ENCODE peak calls at places on chromosomes 1 and 21, in nine cellular contexts. Q is psoas muscle; Y is cardiac muscle cell; P is heart left ventricle; V is BE2C; U is lower lobe of right lung; J is CD4-positive, alpha-beta memory T cell; H is tibial nerve; D is iPS DF 6.9. L is an unnamed sample. For H3K27me3, H3K4me1 and H3K9me3, the result is how much of the 10 kb centered on the place peaks cover.

GRCh38 chr21:16187603-16188002 is 457.8 kb downstream of the USP25 start:
- DNase-seq in P (no peak), J (no peak), U (no peak), V (no peak), H (no peak), D (no peak), Y (no peak), Q (no peak), L (no peak)

GRCh38 chr1:155124503-155125463 is 2.9 kb upstream of the EFNA1 start:
- DNase-seq in J (no peak), V (no peak), Q (no peak), Y (peak), D (no peak), H (no peak), U (peak), P (no peak), L (no peak)

GRCh38 chr1:56439610-56440264 is 139.6 kb downstream of the PLPP3 start:
- DNase-seq in U (no peak), P (peak), Q (no peak), D (no peak), H (no peak), V (no peak), J (no peak), Y (no peak), L (no peak)

GRCh38 chr1:229862017-229862774 is 204.8 kb upstream of the GALNT2 start:
- DNase-seq in H (no peak), D (no peak), U (no peak), Q (no peak), V (no peak), P (no peak), J (no peak), Y (peak), L (no peak)

GRCh38 chr1:11703357-11704225 is 12.1 kb downstream of the DRAXIN start:
- DNase-seq in Y (no peak), D (no peak), U (no peak), P (no peak), H (no peak), J (no peak), V (no peak), Q (no peak), L (no peak)

GRCh38 chr21:38954450-38955059 is 148.8 kb downstream of the ETS2 start:
- DNase-seq in Q (no peak), U (no peak), V (no peak), P (peak), D (no peak), H (no peak), J (no peak), Y (no peak), L (no peak)

GRCh38 chr21:24224411-24224810 is 1382.9 kb downstream of the MRPL39 start:
- DNase-seq in H (no peak), J (no peak), Q (no peak), P (no peak), D (no peak), U (no peak), Y (no peak), V (no peak), L (no peak)

GRCh38 chr1:16249838-16250241 is 12.9 kb upstream of the CPLANE2 start:
- DNase-seq in Q (peak), Y (peak), H (peak), V (no peak), D (no peak), J (no peak), P (no peak), U (no peak), L (no peak)

GRCh38 chr1:155135416-155136197 is at the start of gene SLC50A1:
- DNase-seq in P (peak), Q (peak), D (peak), J (peak), H (peak), U (peak), V (peak), Y (peak), L (peak)

GRCh38 chr1:86992790-86993189 is 78.4 kb downstream of the HS2ST1 start:
- DNase-seq in P (no peak), Y (no peak), H (no peak), Q (no peak), J (no peak), V (no peak), U (no peak), D (no peak), L (no peak)

GRCh38 chr1:150132372-150132771 is 17.3 kb upstream of the PLEKHO1 start:
- DNase-seq in Y (no peak), V (no peak), J (no peak), Q (no peak), P (no peak), H (no peak), U (no peak), D (no peak), L (no peak)

GRCh38 chr1:216627252-216627651 is 96.0 kb downstream of the ESRRG start:
- DNase-seq in Q (no peak), J (no peak), D (no peak), H (no peak), V (no peak), Y (no peak), P (no peak), U (no peak), L (no peak)

GRCh38 chr1:110503471-110503870 is 15.5 kb downstream of the KCNA10 start:
- DNase-seq in U (peak), Y (no peak), H (no peak), D (no peak), Q (no peak), P (no peak), V (no peak), J (no peak), L (no peak)

GRCh38 chr1:109307363-109308021 is 681 bp upstream of the MYBPHL start:
- DNase-seq in V (no peak), Q (no peak), U (peak), H (no peak), J (no peak), D (no peak), Y (no peak), P (peak), L (no peak)

GRCh38 chr1:94265931-94266330 is 28.5 kb upstream of the ARHGAP29 start:
- DNase-seq in D (no peak), U (no peak), V (no peak), J (no peak), Q (no peak), H (no peak), Y (no peak), P (no peak), L (no peak)

GRCh38 chr1:1343811-1344421 is 5.3 kb downstream of the DVL1 start:
- DNase-seq in V (no peak), H (no peak), P (no peak), Q (peak), U (no peak), D (no peak), Y (no peak), J (no peak), L (no peak)

GRCh38 chr1:218847966-218848365 is 325.7 kb upstream of the LYPLAL1 start:
- DNase-seq in J (no peak), U (no peak), Y (no peak), D (no peak), Q (no peak), P (no peak), H (no peak), V (no peak), L (no peak)

GRCh38 chr1:17586172-17586963 is 46.9 kb downstream of the ARHGEF10L start:
- DNase-seq in D (no peak), J (no peak), V (no peak), U (no peak), Q (peak), H (no peak), Y (peak), P (no peak), L (no peak)

GRCh38 chr1:108854226-108855019 is 2.5 kb downstream of the AKNAD1 start:
- DNase-seq in J (no peak), P (no peak), Y (no peak), H (no peak), U (no peak), V (no peak), Q (no peak), D (no peak), L (no peak)

GRCh38 chr1:8317647-8318360 is at the start of gene SLC45A1:
- DNase-seq in V (peak), H (peak), J (peak), D (no peak), U (peak), Y (peak), P (peak), Q (peak), L (peak)

GRCh38 chr1:6464514-6464836 is 1.5 kb downstream of the TNFRSF25 start:
- DNase-seq in J (peak), Q (no peak), V (no peak), H (no peak), D (no peak), Y (no peak), P (peak), U (no peak), L (no peak)

GRCh38 chr1:94908190-94908589 is 18.7 kb downstream of the CNN3 start:
- DNase-seq in J (no peak), V (no peak), H (no peak), U (no peak), D (no peak), Q (no peak), P (no peak), Y (no peak), L (no peak)

GRCh38 chr1:224175615-224176014 is 7.4 kb upstream of the DEGS1 start:
- DNase-seq in H (no peak), D (no peak), Q (peak), U (no peak), P (peak), V (peak), Y (peak), J (no peak), L (no peak)

GRCh38 chr1:8397511-8397910 is 79.6 kb downstream of the SLC45A1 start:
- DNase-seq in Q (no peak), J (no peak), D (no peak), P (no peak), U (no peak), H (no peak), V (no peak), Y (peak), L (no peak)

GRCh38 chr1:156114101-156114918 is at the start of gene LMNA:
- DNase-seq in Q (peak), V (peak), J (peak), Y (peak), H (peak), D (no peak), P (peak), U (peak), L (peak)

GRCh38 chr1:39346876-39347275 is 142.4 kb downstream of the MACF1 start:
- DNase-seq in J (no peak), H (no peak), D (no peak), Q (no peak), P (no peak), V (no peak), Y (no peak), U (no peak), L (no peak)

GRCh38 chr21:21682172-21682571 is 684.0 kb downstream of the NCAM2 start:
- DNase-seq in P (no peak), V (no peak), H (no peak), Q (no peak), J (no peak), U (no peak), D (no peak), Y (peak), L (no peak)

GRCh38 chr1:77143529-77144121 is 75.6 kb downstream of the PIGK start:
- DNase-seq in Q (no peak), U (no peak), Y (peak), V (no peak), D (no peak), P (no peak), J (peak), H (no peak), L (no peak)

GRCh38 chr1:194225781-194226180 is 1039.4 kb upstream of the B3GALT2 start:
- DNase-seq in Y (no peak), D (no peak), P (no peak), U (no peak), V (no peak), J (peak), Q (no peak), H (no peak), L (peak)

GRCh38 chr1:240800291-240800690 is 188.3 kb upstream of the GREM2 start:
- DNase-seq in J (no peak), V (no peak), Y (peak), Q (no peak), D (no peak), U (no peak), P (no peak), H (no peak), L (no peak)

GRCh38 chr1:215865060-215865459 is 298.0 kb downstream of the KCTD3 start:
- DNase-seq in D (no peak), Y (no peak), P (no peak), U (no peak), Q (no peak), J (no peak), H (no peak), V (no peak), L (no peak)

GRCh38 chr1:9037476-9038337 is 11.5 kb upstream of the SLC2A7 start:
- DNase-seq in H (no peak), D (no peak), U (peak), Y (no peak), J (no peak), Q (no peak), P (no peak), V (no peak), L (no peak)

GRCh38 chr1:84884671-84885389 is 8.2 kb downstream of the LPAR3 start:
- DNase-seq in H (no peak), J (no peak), P (no peak), Y (peak), U (no peak), D (no peak), Q (no peak), V (no peak), L (no peak)

GRCh38 chr1:160494620-160495019 is 28.4 kb downstream of the SLAMF6 start:
- DNase-seq in J (no peak), P (no peak), Y (peak), V (no peak), H (no peak), U (no peak), D (no peak), Q (no peak), L (no peak)

GRCh38 chr21:32329331-32329730 is 30.7 kb downstream of the MRAP start:
- DNase-seq in D (no peak), Y (peak), H (no peak), P (no peak), J (no peak), V (no peak), U (no peak), Q (peak), L (no peak)

DNA sequence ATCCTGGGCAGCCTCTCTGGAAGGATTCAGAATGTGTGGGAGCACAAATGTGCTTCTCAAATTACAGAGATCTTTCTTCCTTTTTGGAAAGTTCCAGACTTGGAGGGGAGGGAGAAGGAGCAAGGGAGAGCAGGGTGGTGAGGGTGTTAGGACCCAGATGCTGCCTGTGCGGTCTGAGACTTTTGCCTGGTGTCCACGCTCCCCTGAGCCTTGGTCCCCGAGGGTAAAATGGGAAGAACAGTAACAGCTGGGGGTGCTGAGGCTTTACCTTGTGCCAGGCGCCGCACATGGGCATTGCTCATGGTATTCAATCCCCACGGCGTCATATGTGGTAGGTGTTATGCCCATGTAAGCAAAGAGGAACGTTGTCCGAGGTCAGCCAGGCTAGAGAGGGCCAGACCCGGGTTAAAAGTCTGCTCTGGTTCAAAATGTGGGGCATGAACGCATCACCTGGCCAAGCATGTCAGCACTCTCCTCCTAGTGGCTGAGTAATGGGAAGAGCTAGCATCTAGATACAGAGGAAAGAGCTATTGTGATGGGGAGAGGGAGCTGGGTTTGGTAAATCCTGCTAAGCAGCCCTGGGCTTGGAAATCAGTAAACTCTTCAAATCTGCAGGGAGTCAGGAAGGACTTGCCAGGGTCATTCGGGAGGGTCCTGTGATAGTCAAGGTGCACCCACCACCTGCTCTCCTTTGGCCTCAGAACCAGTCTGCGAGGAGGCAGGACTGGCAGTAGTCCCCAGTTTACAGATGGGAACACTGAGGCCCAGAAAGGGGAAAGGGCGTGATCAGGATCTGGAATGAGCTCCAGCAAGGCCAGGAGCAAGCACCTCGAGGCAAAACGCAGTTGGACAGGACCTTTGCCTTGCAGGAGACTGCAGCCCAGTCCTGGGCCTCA is 4.5 kb upstream of the RUNX3 start:
- DNase-seq in Y (no peak), U (no peak), P (no peak), Q (no peak), D (no peak), V (no peak), H (no peak), J (no peak), L (no peak)
- H3K27me3 ChIP-seq in Y (half or more), U (half or more), P (half or more), Q (under half), D (under half), V (under half), H (under half), J (under half), L (under half)

GRCh38 chr21:41931041-41931451 is 22.8 kb downstream of the C2CD2 start:
- DNase-seq in V (no peak), J (no peak), D (no peak), Q (no peak), P (no peak), Y (peak), H (no peak), U (no peak), L (no peak)

GRCh38 chr21:41926807-41927171 is 27.0 kb downstream of the C2CD2 start:
- DNase-seq in J (no peak), P (no peak), Q (no peak), Y (no peak), U (no peak), H (no peak), V (no peak), D (no peak), L (no peak)

GRCh38 chr21:41927727-41928409 is 25.9 kb downstream of the C2CD2 start:
- DNase-seq in Q (no peak), D (no peak), H (no peak), J (no peak), U (no peak), V (no peak), Y (no peak), P (no peak), L (no peak)

GRCh38 chr21:41928621-41929220 is 25.1 kb downstream of the C2CD2 start:
- DNase-seq in P (no peak), U (no peak), J (no peak), D (no peak), Q (no peak), H (no peak), V (no peak), Y (no peak), L (no peak)

GRCh38 chr21:41929248-41929647 is 24.6 kb downstream of the C2CD2 start:
- DNase-seq in Q (no peak), V (no peak), Y (no peak), J (no peak), U (no peak), D (no peak), P (no peak), H (no peak), L (no peak)
- H3K4me1 ChIP-seq in Q (under half), V (under half), Y (under half), J (under half), U (half or more), D (under half), P (half or more), H (half or more), L (under half)

DNA sequence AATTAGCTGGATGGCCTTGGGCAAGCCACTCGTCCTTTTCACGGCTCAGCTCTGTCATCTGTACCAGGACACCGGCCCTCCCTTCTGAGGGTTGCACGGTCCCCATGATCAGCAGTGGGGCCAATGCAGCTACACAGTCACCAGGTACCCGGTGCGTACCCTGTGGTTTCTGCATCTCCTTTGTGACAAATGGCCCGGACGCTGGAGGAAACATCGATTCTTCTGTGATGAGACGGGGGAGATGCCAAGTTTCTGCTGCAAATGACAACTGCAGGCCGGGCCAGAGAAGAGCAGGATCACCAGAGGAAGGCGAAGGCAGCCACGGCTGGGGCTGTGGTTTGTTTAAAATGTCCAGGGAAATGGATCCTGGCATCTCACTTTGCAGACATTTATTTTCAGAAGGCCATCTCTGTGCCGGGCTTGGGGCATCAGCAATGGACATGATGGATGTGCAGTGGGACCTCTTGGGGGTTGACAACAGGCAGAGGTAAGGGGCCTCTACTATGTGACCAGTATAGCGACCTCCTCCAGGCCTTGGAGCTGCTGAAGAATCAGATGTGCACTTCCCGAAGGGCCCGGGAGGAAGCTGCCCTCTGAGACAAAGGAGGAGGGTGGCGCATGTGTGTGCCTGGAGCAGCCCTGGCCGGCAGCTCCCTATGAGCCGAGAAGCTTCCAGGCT is 221.9 kb upstream of the C1orf174 start:
- DNase-seq in J (no peak), V (no peak), Y (no peak), H (no peak), P (no peak), U (no peak), Q (no peak), D (no peak), L (no peak)
- H3K9me3 ChIP-seq in J (under half), V (under half), Y (under half), H (under half), P (under half), U (under half), Q (under half), D (under half), L (under half)

GRCh38 chr1:20390589-20391331 is 95.2 kb downstream of the CAMK2N1 start:
- DNase-seq in Q (no peak), P (no peak), J (no peak), Y (no peak), U (no peak), H (no peak), D (no peak), V (no peak), L (no peak)
- H3K27me3 ChIP-seq in Q (under half), P (under half), J (under half), Y (half or more), U (under half), H (under half), D (under half), V (under half), L (under half)

DNA sequence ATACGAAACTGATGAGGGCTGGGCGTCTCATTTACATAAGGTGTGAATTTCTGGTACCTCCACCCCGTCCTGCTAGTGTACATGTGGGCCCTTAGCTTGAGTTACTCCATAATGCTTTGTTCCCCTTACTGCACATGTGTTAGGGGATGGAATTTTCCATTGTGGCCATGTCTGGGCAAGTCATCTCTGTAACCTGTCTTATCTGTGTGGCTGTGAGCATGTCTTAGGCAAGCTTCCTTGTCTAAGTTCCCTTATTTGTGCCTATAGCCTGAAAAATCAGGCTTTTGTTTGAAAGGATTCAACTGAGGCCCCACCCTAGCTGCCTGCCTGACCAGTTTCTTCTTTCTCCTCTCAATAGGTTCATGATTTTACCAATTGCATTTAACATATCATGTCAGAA is 184.2 kb downstream of the RASAL2 start:
- DNase-seq in Y (no peak), V (no peak), U (no peak), D (no peak), Q (no peak), P (no peak), H (no peak), J (no peak), L (no peak)
- H3K4me1 ChIP-seq in Y (under half), V (under half), U (half or more), D (under half), Q (under half), P (under half), H (half or more), J (under half), L (under half)

DNA sequence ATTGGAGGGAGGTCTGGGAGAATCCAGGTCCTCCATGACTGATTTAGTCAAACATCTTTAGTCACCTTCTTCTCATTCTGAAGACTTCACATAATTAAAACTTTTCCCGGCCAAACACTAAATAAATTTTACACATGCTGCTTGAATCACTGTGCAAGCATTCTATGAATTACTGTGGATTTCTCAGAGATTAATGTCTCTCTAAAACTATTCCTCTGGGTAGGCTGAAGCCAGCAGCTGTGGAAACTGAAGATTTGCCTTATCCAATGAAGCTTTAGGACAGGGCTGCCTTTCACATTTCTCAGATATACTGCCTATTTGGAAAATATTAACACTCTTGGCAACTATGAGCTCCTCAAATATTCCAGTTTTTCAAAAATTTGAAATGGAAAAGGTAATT is 61.7 kb downstream of the JMJD4 start:
- DNase-seq in H (no peak), U (no peak), P (no peak), Y (no peak), J (no peak), Q (no peak), D (no peak), V (no peak), L (no peak)
- H3K9me3 ChIP-seq in H (under half), U (half or more), P (under half), Y (under half), J (under half), Q (half or more), D (under half), V (under half), L (half or more)